ENCODE peak calls at places on chromosomes 2 and 18, in eight cellular contexts. V, E, O, R, B, H, K and T are unnamed samples. For H3K4me1, the result is how much of the 10 kb centered on the place peaks cover.

GRCh38 chr2:85344356-85344954 is 9.9 kb downstream of the RETSAT start:
- DNase-seq in V (no peak), E (no peak), O (no peak), R (no peak), B (no peak), H (no peak), K (no peak), T (no peak)

GRCh38 chr18:11653521-11653920 is 35.5 kb upstream of the GNAL start:
- DNase-seq in V (no peak), E (no peak), O (no peak), R (no peak), B (no peak), H (no peak), K (no peak), T (no peak)

GRCh38 chr2:53104263-53104662 is 663.3 kb upstream of the CHAC2 start:
- DNase-seq in V (no peak), E (no peak), O (no peak), R (peak), B (peak), H (peak), K (no peak), T (no peak)

GRCh38 chr2:103289101-103289725 is 527.4 kb downstream of the TMEM182 start:
- DNase-seq in V (no peak), E (no peak), O (no peak), R (no peak), B (no peak), H (peak), K (no peak), T (no peak)

GRCh38 chr2:182924311-182924710 is 57.9 kb upstream of the FRZB start:
- DNase-seq in V (no peak), E (no peak), O (no peak), R (no peak), B (peak), H (peak), K (no peak), T (no peak)

GRCh38 chr2:124704056-124704644 is 679.1 kb downstream of the CNTNAP5 start:
- DNase-seq in V (no peak), E (no peak), O (no peak), R (no peak), B (no peak), H (no peak), K (no peak), T (no peak)

GRCh38 chr18:29608982-29609381 is 1432.1 kb upstream of the CDH2 start:
- DNase-seq in V (no peak), E (no peak), O (no peak), R (no peak), B (no peak), H (no peak), K (no peak), T (no peak)

GRCh38 chr2:85326406-85326945 is 1.3 kb downstream of the TGOLN2 start:
- DNase-seq in V (no peak), E (peak), O (peak), R (peak), B (peak), H (peak), K (peak), T (no peak)

GRCh38 chr2:147567131-147567530 is 277.7 kb upstream of the ACVR2A start:
- DNase-seq in V (no peak), E (no peak), O (no peak), R (no peak), B (peak), H (peak), K (no peak), T (no peak)

GRCh38 chr2:148909114-148909513 is 34.1 kb downstream of the KIF5C start:
- DNase-seq in V (no peak), E (no peak), O (no peak), R (no peak), B (peak), H (peak), K (no peak), T (no peak)

GRCh38 chr18:51447351-51447896 is 249.9 kb upstream of the MEX3C start:
- DNase-seq in V (no peak), E (no peak), O (peak), R (no peak), B (no peak), H (peak), K (peak), T (peak)

GRCh38 chr18:13500227-13500865 is 226.0 kb downstream of the FAM210A start:
- DNase-seq in V (no peak), E (no peak), O (no peak), R (peak), B (peak), H (peak), K (peak), T (peak)

GRCh38 chr2:217371681-217372297 is 511.9 kb upstream of the TNP1 start:
- DNase-seq in V (no peak), E (no peak), O (no peak), R (peak), B (no peak), H (no peak), K (no peak), T (no peak)

GRCh38 chr2:234111523-234111922 is 61.0 kb downstream of the SPP2 start:
- DNase-seq in V (peak), E (no peak), O (no peak), R (no peak), B (peak), H (no peak), K (no peak), T (no peak)

GRCh38 chr2:16334886-16335605 is 330.6 kb downstream of the CYRIA start:
- DNase-seq in V (no peak), E (no peak), O (no peak), R (no peak), B (no peak), H (no peak), K (no peak), T (no peak)

GRCh38 chr2:8222979-8223730 is 458.7 kb upstream of the ID2 start:
- DNase-seq in V (no peak), E (no peak), O (no peak), R (no peak), B (no peak), H (no peak), K (no peak), T (no peak)

GRCh38 chr2:25585189-25585588 is 88.2 kb downstream of the DTNB start:
- DNase-seq in V (no peak), E (no peak), O (no peak), R (no peak), B (no peak), H (no peak), K (no peak), T (no peak)

GRCh38 chr2:197571622-197572271 is 55.9 kb downstream of the MOB4 start:
- DNase-seq in V (no peak), E (no peak), O (no peak), R (peak), B (peak), H (peak), K (no peak), T (no peak)

DNA sequence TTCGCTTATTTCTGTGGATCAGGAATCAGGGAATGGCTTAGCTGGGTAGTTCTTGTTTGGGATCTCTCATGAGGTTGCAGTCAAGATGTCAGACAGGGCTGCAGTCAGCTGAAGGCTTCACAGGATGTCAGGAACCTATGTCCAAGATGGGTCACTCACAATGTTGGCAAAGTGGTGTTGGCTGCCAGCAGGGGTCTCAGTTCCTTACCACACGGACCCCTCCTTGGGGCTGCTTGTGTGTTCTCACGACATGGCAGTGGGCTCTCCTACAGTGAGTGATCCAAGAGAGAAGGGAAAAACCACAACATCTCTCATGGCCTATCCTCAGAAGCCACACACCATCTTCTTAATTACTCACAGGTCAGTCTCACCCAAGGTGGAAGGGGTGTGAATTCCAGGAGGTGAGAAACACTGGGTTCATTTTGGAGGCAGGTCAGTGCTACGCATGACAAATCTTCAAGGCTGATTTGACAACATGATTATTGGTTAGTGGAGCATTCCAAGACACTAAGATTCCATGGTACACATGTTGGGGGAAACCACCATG is 1.3 kb upstream of the ANTXR1 start:
- DNase-seq in V (no peak), E (no peak), O (no peak), R (peak), B (no peak), H (no peak), K (no peak), T (no peak)
- TF ChIP-seq CTCF in V (no peak), E (no peak), O (no peak), R (peak), B (no peak), H (no peak), K (no peak), T (no peak)

GRCh38 chr18:57792741-57793629 is 10.1 kb downstream of the ATP8B1 start:
- DNase-seq in V (no peak), E (no peak), O (no peak), R (no peak), B (no peak), H (peak), K (peak), T (no peak)
- H3K27ac ChIP-seq in V (no peak), E (no peak), O (peak), R (peak), B (peak), H (no peak), K (peak), T (peak)

GRCh38 chr2:44246840-44247369 is 28.4 kb upstream of the SLC3A1 start:
- DNase-seq in V (no peak), E (no peak), O (no peak), R (no peak), B (no peak), H (no peak), K (no peak), T (no peak)
- H3K4me1 ChIP-seq in V (under half), E (under half), O (under half), R (under half), B (under half), H (under half), K (under half), T (under half)

GRCh38 chr18:53687002-53687401 is 537.5 kb downstream of the MBD2 start:
- DNase-seq in V (no peak), E (no peak), O (no peak), R (no peak), B (no peak), H (no peak), K (no peak), T (no peak)
- TF ChIP-seq CTCF in V (peak), E (no peak), O (no peak), R (no peak), B (no peak), H (no peak), K (no peak), T (no peak)

DNA sequence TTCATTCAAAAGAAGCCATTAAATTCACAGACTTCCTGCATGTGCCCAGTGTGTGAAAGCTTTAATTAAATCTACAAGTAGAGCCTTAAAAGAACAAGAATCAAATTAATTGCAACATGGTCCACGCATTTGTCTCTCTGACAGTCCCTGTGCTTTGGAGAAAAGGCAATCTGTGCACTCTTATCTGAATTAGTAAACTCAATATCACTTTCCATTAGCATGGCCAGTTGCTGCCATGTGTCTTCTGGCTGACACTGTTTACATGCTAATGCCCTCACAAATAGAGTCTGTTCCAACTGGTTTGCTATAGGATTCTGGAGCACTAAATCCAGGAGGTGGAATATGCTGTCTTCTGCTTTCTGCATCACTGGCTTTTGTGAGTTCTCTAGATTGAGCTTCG is 434.5 kb upstream of the RAB12 start:
- DNase-seq in V (no peak), E (no peak), O (no peak), R (no peak), B (no peak), H (no peak), K (no peak), T (no peak)
- H3K27ac ChIP-seq in V (no peak), E (no peak), O (no peak), R (no peak), B (no peak), H (no peak), K (no peak), T (peak)